ENCODE peak calls at places on chromosomes 4 and X, in four cellular contexts. One of them, this sample, is unnamed.
A peak's percentile ranks its signal among the peaks of the same experiment; 100 is the strongest.

GRCh38 chrX:88604433-88605221 is 142.4 kb upstream of the CPXCR1 start:
- DNase-seq in DMS 273 treated with DMSO at 0.1 percent for 48 hours: no peak
- DNase-seq in IMR-90: no peak
- DNase-seq in activated CD8-positive, alpha-beta memory T cell treated with anti-CD3 and anti-CD28 coated beads for 1 hour: no peak
- DNase-seq in this sample: no peak

GRCh38 chr4:108637856-108638255 is 12.5 kb upstream of the OSTC start:
- DNase-seq in DMS 273 treated with DMSO at 0.1 percent for 48 hours: no peak
- DNase-seq in activated CD8-positive, alpha-beta memory T cell treated with anti-CD3 and anti-CD28 coated beads for 1 hour: no peak
- DNase-seq in IMR-90: no peak
- DNase-seq in this sample: no peak

GRCh38 chr4:25448379-25449109 is 71.5 kb downstream of the ANAPC4 start:
- DNase-seq in DMS 273 treated with DMSO at 0.1 percent for 48 hours: no peak
- DNase-seq in activated CD8-positive, alpha-beta memory T cell treated with anti-CD3 and anti-CD28 coated beads for 1 hour: no peak
- DNase-seq in IMR-90: peak; percentile 42
- DNase-seq in this sample: no peak

GRCh38 chrX:84339507-84340364 is 151.7 kb upstream of the RPS6KA6 start:
- DNase-seq in DMS 273 treated with DMSO at 0.1 percent for 48 hours: peak; percentile 21
- DNase-seq in activated CD8-positive, alpha-beta memory T cell treated with anti-CD3 and anti-CD28 coated beads for 1 hour: no peak
- DNase-seq in IMR-90: peak; percentile 6
- DNase-seq in this sample: no peak

GRCh38 chr4:6928067-6928466 is 18.4 kb downstream of the TBC1D14 start:
- DNase-seq in IMR-90: no peak
- DNase-seq in activated CD8-positive, alpha-beta memory T cell treated with anti-CD3 and anti-CD28 coated beads for 1 hour: no peak
- DNase-seq in DMS 273 treated with DMSO at 0.1 percent for 48 hours: no peak
- DNase-seq in this sample: no peak

GRCh38 chr4:16608123-16608522 is 290.3 kb downstream of the LDB2 start:
- DNase-seq in activated CD8-positive, alpha-beta memory T cell treated with anti-CD3 and anti-CD28 coated beads for 1 hour: no peak
- DNase-seq in DMS 273 treated with DMSO at 0.1 percent for 48 hours: no peak
- DNase-seq in IMR-90: peak; percentile 16
- DNase-seq in this sample: no peak

GRCh38 chr4:24655971-24656370 is 71.6 kb upstream of the DHX15 start:
- DNase-seq in DMS 273 treated with DMSO at 0.1 percent for 48 hours: no peak
- DNase-seq in activated CD8-positive, alpha-beta memory T cell treated with anti-CD3 and anti-CD28 coated beads for 1 hour: no peak
- DNase-seq in IMR-90: no peak
- DNase-seq in this sample: no peak

GRCh38 chr4:72767903-72768817 is 199.1 kb upstream of the ADAMTS3 start:
- DNase-seq in activated CD8-positive, alpha-beta memory T cell treated with anti-CD3 and anti-CD28 coated beads for 1 hour: no peak
- DNase-seq in DMS 273 treated with DMSO at 0.1 percent for 48 hours: no peak
- DNase-seq in IMR-90: peak; percentile 38
- DNase-seq in this sample: no peak

GRCh38 chr4:29549308-29549707 is 1170.9 kb upstream of the PCDH7 start:
- DNase-seq in DMS 273 treated with DMSO at 0.1 percent for 48 hours: no peak
- DNase-seq in activated CD8-positive, alpha-beta memory T cell treated with anti-CD3 and anti-CD28 coated beads for 1 hour: no peak
- DNase-seq in IMR-90: peak; percentile 47
- DNase-seq in this sample: no peak

GRCh38 chr4:116320859-116321258 is 764.5 kb downstream of the TRAM1L1 start:
- DNase-seq in IMR-90: no peak
- DNase-seq in DMS 273 treated with DMSO at 0.1 percent for 48 hours: no peak
- DNase-seq in activated CD8-positive, alpha-beta memory T cell treated with anti-CD3 and anti-CD28 coated beads for 1 hour: no peak
- DNase-seq in this sample: no peak

GRCh38 chr4:172842759-172843158 is 325.9 kb upstream of the GALNT7 start:
- DNase-seq in activated CD8-positive, alpha-beta memory T cell treated with anti-CD3 and anti-CD28 coated beads for 1 hour: no peak
- DNase-seq in DMS 273 treated with DMSO at 0.1 percent for 48 hours: no peak
- DNase-seq in IMR-90: no peak
- DNase-seq in this sample: no peak

GRCh38 chr4:71293705-71294104 is 45.1 kb upstream of the SLC4A4 start:
- DNase-seq in DMS 273 treated with DMSO at 0.1 percent for 48 hours: no peak
- DNase-seq in IMR-90: peak; percentile 93
- DNase-seq in activated CD8-positive, alpha-beta memory T cell treated with anti-CD3 and anti-CD28 coated beads for 1 hour: no peak
- DNase-seq in this sample: no peak

GRCh38 chrX:150365051-150365952 is 2.2 kb downstream of the MAMLD1 start:
- DNase-seq in IMR-90: peak; percentile 50
- DNase-seq in activated CD8-positive, alpha-beta memory T cell treated with anti-CD3 and anti-CD28 coated beads for 1 hour: peak; percentile 46
- DNase-seq in DMS 273 treated with DMSO at 0.1 percent for 48 hours: peak; percentile 38
- DNase-seq in this sample: peak; percentile 79

GRCh38 chr4:170931326-170931725 is 841.6 kb upstream of the AADAT start:
- DNase-seq in activated CD8-positive, alpha-beta memory T cell treated with anti-CD3 and anti-CD28 coated beads for 1 hour: no peak
- DNase-seq in DMS 273 treated with DMSO at 0.1 percent for 48 hours: no peak
- DNase-seq in IMR-90: no peak
- DNase-seq in this sample: no peak

GRCh38 chr4:68167706-68168105 is 38.0 kb upstream of the TMPRSS11F start:
- DNase-seq in IMR-90: no peak
- DNase-seq in DMS 273 treated with DMSO at 0.1 percent for 48 hours: peak; percentile 80
- DNase-seq in activated CD8-positive, alpha-beta memory T cell treated with anti-CD3 and anti-CD28 coated beads for 1 hour: no peak
- DNase-seq in this sample: no peak

GRCh38 chr4:21948347-21949072 is at the start of gene KCNIP4:
- DNase-seq in activated CD8-positive, alpha-beta memory T cell treated with anti-CD3 and anti-CD28 coated beads for 1 hour: no peak
- DNase-seq in IMR-90: no peak
- DNase-seq in DMS 273 treated with DMSO at 0.1 percent for 48 hours: no peak
- DNase-seq in this sample: no peak

GRCh38 chr4:153409924-153410501 is 56.1 kb upstream of the TMEM131L start:
- DNase-seq in activated CD8-positive, alpha-beta memory T cell treated with anti-CD3 and anti-CD28 coated beads for 1 hour: no peak
- DNase-seq in DMS 273 treated with DMSO at 0.1 percent for 48 hours: no peak
- DNase-seq in IMR-90: peak; percentile 16
- DNase-seq in this sample: no peak

GRCh38 chr4:168907119-168907698 is 102.8 kb downstream of the CBR4 start:
- DNase-seq in activated CD8-positive, alpha-beta memory T cell treated with anti-CD3 and anti-CD28 coated beads for 1 hour: no peak
- DNase-seq in DMS 273 treated with DMSO at 0.1 percent for 48 hours: no peak
- DNase-seq in IMR-90: peak; percentile 43
- DNase-seq in this sample: no peak

This sample was measured in C1 segment of cervical spinal cord.